ENCODE peak calls at places on chromosomes 12 and 14, in five cellular contexts. S, W, E, I and R are unnamed samples.

GRCh38 chr12:64585085-64585484 is 25.2 kb upstream of the RASSF3 start:
- DNase-seq in S (no peak), W (no peak), E (no peak), I (no peak), R (no peak)

GRCh38 chr12:52142431-52142830 is 49.4 kb downstream of the KRT80 start:
- DNase-seq in S (no peak), W (no peak), E (no peak), I (no peak), R (no peak)

GRCh38 chr14:105474478-105475268 is at the start of gene CRIP2:
- DNase-seq in S (no peak), W (no peak), E (no peak), I (peak), R (no peak)

GRCh38 chr14:52735921-52736489 is 6.0 kb downstream of the STYX start:
- DNase-seq in S (no peak), W (no peak), E (no peak), I (no peak), R (no peak)

GRCh38 chr14:54177009-54177408 is 219.8 kb upstream of the CDKN3 start:
- DNase-seq in S (no peak), W (no peak), E (no peak), I (no peak), R (no peak)

GRCh38 chr14:94390372-94391086 is 2.1 kb upstream of the SERPINA1 start:
- DNase-seq in S (peak), W (no peak), E (peak), I (no peak), R (no peak)

GRCh38 chr14:79896009-79896408 is 315.3 kb downstream of the DIO2 start:
- DNase-seq in S (no peak), W (no peak), E (no peak), I (no peak), R (peak)

GRCh38 chr12:131473721-131474709 is 236.9 kb upstream of the SFSWAP start:
- DNase-seq in S (no peak), W (no peak), E (no peak), I (no peak), R (no peak)

DNA sequence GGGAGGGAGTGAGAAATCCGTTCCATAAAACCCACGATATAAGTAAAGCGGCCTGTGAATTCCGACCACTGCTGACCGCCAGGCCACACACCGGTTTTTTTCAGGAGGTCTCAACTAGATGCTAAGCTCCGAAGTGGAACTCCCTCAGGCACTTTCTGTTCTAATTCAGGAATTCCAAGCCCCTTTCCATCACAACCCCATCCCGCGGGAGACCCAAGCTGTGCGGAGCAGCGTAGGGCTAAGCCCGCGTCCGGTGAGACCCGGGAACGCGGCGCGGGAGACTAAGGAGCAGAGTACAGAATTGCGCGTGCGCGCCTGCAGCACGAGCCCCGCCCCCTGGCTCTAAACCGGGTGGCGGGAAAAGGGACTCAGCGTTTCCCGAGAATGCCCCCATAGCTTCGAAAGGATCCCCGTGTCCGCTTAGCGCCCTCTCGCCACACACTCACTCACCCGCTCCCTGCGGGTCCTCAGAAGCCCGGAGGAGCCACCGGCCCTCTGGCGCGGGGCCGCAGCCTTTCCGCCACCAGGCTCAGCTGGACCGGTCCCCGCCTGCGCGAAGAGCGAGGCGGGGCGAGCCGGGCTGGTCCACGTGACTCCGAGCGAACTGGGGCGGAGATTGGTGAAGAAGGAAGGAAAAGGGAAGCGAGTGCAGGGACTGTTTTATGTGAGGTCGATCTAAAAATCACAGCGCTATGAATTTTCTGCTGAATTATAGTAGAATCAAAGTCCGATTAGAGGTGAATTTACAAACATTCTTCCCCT is at the start of gene TIMELESS:
- DNase-seq in S (peak), W (peak), E (peak), I (peak), R (peak)
- TF ChIP-seq CTCF in S (no peak), W (peak), E (no peak), I (no peak), R (no peak)

GRCh38 chr14:68634346-68634745 is 158.5 kb downstream of the ZFP36L1 start:
- DNase-seq in S (no peak), W (no peak), E (no peak), I (no peak), R (no peak)

GRCh38 chr14:68631691-68632590 is 160.9 kb downstream of the ZFP36L1 start:
- DNase-seq in S (no peak), W (no peak), E (no peak), I (no peak), R (no peak)

GRCh38 chr14:68631058-68631690 is 161.7 kb downstream of the ZFP36L1 start:
- DNase-seq in S (no peak), W (no peak), E (no peak), I (no peak), R (no peak)

GRCh38 chr14:68633131-68633991 is 159.5 kb downstream of the ZFP36L1 start:
- DNase-seq in S (no peak), W (no peak), E (no peak), I (no peak), R (peak)

DNA sequence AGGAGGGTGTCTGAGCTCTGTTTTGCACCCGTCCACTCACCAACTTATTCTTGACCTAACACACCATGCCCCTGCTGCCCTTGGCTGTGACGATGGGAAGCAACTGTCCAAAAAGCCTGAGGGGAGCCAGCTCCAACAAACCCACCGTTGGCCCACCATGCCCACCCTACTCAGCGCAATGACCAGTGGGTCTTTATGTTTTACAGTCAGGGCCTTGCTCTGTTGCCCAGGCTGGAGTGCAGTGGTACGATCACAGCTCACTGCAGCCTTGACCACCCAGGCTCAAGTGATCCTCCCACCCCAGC is 160.3 kb downstream of the ZFP36L1 start:
- DNase-seq in S (no peak), W (no peak), E (no peak), I (no peak), R (no peak)
- TF ChIP-seq CTCF in S (no peak), W (no peak), E (no peak), I (no peak), R (no peak)

GRCh38 chr14:101119830-101120571 is 216.5 kb upstream of the RTL1 start:
- DNase-seq in S (peak), W (no peak), E (peak), I (no peak), R (peak)
- TF ChIP-seq CTCF in S (no peak), W (no peak), E (no peak), I (no peak), R (no peak)

DNA sequence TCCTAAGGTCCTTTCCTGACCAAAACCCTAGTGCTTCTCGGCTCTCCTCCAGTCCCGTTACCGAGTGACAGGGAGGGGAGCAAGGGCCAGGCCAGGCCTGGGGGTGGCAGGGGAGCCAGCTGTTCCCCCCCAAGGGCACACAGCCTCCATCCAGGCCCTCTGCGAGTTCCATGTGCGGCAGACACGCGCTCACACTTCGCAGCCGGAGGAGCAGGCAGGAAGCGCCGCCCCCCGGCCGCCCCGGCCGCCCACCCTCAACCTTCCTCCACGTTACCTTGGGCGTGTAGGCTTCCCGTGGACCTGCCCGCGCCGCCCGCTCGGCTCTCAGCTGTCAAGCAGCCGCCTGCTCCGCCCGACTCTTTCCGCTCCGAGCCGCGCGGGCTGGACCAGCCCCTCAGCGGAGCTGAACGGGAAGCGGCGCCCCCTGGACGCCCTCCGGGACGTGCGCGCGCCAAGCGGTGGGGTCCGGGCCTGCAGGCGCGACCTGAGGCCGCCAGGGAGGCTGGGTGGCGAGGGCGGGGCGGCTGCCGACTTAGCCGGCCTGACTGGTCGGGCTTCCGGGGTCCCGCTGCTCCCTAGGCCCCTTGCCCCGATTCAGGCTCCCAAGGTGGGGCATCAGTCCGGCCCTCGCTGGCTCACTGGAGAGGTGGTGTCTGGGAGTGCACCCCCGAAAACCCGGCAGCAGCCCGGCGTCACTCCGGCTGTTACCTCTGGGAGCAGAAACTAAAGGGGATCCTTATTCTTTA is at the start of gene CRACR2A:
- DNase-seq in S (peak), W (no peak), E (peak), I (peak), R (peak)
- TF ChIP-seq CTCF in S (peak), W (peak), E (peak), I (peak), R (no peak)

GRCh38 chr14:31085027-31085426 is 58.8 kb upstream of the STRN3 start:
- DNase-seq in S (no peak), W (no peak), E (no peak), I (no peak), R (no peak)

GRCh38 chr14:31080489-31080888 is 54.3 kb upstream of the STRN3 start:
- DNase-seq in S (no peak), W (no peak), E (no peak), I (no peak), R (no peak)

GRCh38 chr14:31083781-31084180 is 57.6 kb upstream of the STRN3 start:
- DNase-seq in S (no peak), W (no peak), E (no peak), I (no peak), R (no peak)

GRCh38 chr14:31080060-31080459 is 53.9 kb upstream of the STRN3 start:
- DNase-seq in S (no peak), W (no peak), E (no peak), I (no peak), R (peak)

GRCh38 chr14:31084385-31084784 is 58.2 kb upstream of the STRN3 start:
- DNase-seq in S (no peak), W (no peak), E (peak), I (no peak), R (no peak)
- TF ChIP-seq CTCF in S (no peak), W (no peak), E (no peak), I (no peak), R (no peak)

DNA sequence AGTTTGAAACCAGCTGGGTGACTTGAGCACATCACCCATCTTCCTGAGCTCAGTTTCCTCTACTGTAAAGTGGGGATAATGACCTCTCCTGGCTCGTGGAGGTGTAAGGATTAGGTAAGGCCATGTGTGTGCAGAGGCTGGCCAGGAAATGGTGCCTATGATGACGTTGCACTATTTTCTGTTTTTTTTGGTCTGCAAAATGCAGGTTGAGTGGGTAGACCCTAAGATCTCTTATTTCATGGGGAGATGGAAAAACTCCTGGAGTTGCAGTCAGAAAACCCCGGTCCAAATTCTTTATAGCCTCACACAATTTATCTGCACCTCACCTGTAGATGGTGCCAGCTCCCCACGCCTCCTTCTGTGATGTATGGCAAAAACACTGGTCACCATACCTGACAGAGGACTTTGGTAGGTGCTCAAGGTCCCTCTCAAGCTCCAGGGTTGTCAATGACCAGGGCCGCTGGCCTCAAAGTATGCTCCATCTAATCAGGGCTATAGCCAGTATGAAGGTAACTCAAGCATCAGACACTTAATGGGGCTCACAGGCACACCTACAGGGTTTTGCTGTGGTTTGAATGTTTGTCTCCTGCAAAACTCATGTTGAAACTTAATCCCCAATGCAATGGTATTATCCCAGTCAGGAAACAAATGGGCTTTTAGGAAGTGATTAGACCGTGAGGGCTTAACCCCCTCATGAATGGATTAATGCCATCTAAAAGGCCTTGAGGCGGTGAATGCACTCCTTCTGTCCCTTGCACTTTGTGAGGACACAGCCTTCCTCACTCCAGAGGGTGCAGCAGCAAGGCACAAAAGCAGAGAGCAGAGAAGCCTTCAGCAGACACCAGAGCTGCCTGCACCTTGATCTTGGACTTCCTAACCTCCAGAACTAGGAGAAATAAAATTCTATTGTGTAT is 17.6 kb downstream of the C14orf132 start:
- DNase-seq in S (no peak), W (no peak), E (no peak), I (no peak), R (no peak)
- TF ChIP-seq CTCF in S (no peak), W (peak), E (no peak), I (no peak), R (no peak)

GRCh38 chr12:44774815-44775411 is 101.2 kb downstream of the NELL2 start:
- DNase-seq in S (no peak), W (no peak), E (no peak), I (peak), R (peak)
- TF ChIP-seq CTCF in S (no peak), W (peak), E (peak), I (peak), R (peak)

GRCh38 chr12:121715862-121716435 is 3.4 kb downstream of the TMEM120B start:
- DNase-seq in S (no peak), W (no peak), E (no peak), I (no peak), R (no peak)

GRCh38 chr12:121709478-121709890 is 3.1 kb upstream of the TMEM120B start:
- DNase-seq in S (peak), W (peak), E (no peak), I (no peak), R (peak)

GRCh38 chr12:121713257-121714155 is 954 bp downstream of the TMEM120B start:
- DNase-seq in S (no peak), W (no peak), E (peak), I (no peak), R (peak)

GRCh38 chr12:121711925-121712461 is 559 bp upstream of the TMEM120B start:
- DNase-seq in S (peak), W (no peak), E (peak), I (no peak), R (peak)

GRCh38 chr12:121712462-121713256 is at the start of gene TMEM120B:
- DNase-seq in S (peak), W (no peak), E (peak), I (peak), R (peak)
- TF ChIP-seq CTCF in S (no peak), W (peak), E (no peak), I (no peak), R (no peak)